ENCODE peak calls at places on chromosome 6, in four cellular contexts. V, T, U and R are unnamed samples.

GRCh38 chr6:48135352-48136084 is 24.5 kb upstream of the PTCHD4 start:
- DNase-seq in V (peak), T (no peak), U (peak), R (no peak)

GRCh38 chr6:170176621-170177382 is 114.1 kb downstream of the DLL1 start:
- DNase-seq in V (no peak), T (no peak), U (no peak), R (peak)

GRCh38 chr6:37518116-37518515 is 18.4 kb upstream of the CCDC167 start:
- DNase-seq in V (no peak), T (no peak), U (no peak), R (no peak)

GRCh38 chr6:63487123-63487813 is 85.0 kb upstream of the LOC128125822 start:
- DNase-seq in V (no peak), T (no peak), U (no peak), R (no peak)

GRCh38 chr6:121731381-121731780 is 295.9 kb downstream of the GJA1 start:
- DNase-seq in V (no peak), T (no peak), U (no peak), R (no peak)

GRCh38 chr6:162181741-162182401 is 545.7 kb downstream of the PRKN start:
- DNase-seq in V (peak), T (no peak), U (no peak), R (no peak)

GRCh38 chr6:6395581-6396197 is 75.2 kb upstream of the F13A1 start:
- DNase-seq in V (no peak), T (no peak), U (peak), R (no peak)

GRCh38 chr6:144330588-144330987 is 45.5 kb downstream of the UTRN start:
- DNase-seq in V (peak), T (peak), U (no peak), R (no peak)

GRCh38 chr6:117167520-117168271 is 97.7 kb upstream of the VGLL2 start:
- DNase-seq in V (peak), T (peak), U (peak), R (no peak)

GRCh38 chr6:140040391-140040790 is 665.9 kb upstream of the CITED2 start:
- DNase-seq in V (peak), T (no peak), U (no peak), R (no peak)

GRCh38 chr6:40373267-40373666 is 213.9 kb downstream of the LRFN2 start:
- DNase-seq in V (no peak), T (no peak), U (no peak), R (no peak)